ENCODE peak calls at places on chromosome 16, in four cellular contexts. F, R, K and P are unnamed samples.

GRCh38 chr16:491225-491919 is 36.1 kb upstream of the CAPN15 start:
- DNase-seq in F (no peak), R (no peak), K (no peak), P (no peak)

GRCh38 chr16:20385844-20386832 is 18.4 kb downstream of the PDILT start:
- DNase-seq in F (peak), R (peak), K (peak), P (peak)

GRCh38 chr16:69691980-69692911 is 34.1 kb downstream of the NQO1 start:
- DNase-seq in F (no peak), R (peak), K (no peak), P (no peak)

GRCh38 chr16:68362314-68362913 is 51.6 kb downstream of the PRMT7 start:
- DNase-seq in F (no peak), R (no peak), K (no peak), P (no peak)

GRCh38 chr16:55471448-55472097 is 7.4 kb upstream of the MMP2 start:
- DNase-seq in F (no peak), R (peak), K (no peak), P (no peak)

GRCh38 chr16:70630960-70631745 is 15.2 kb upstream of the IL34 start:
- DNase-seq in F (no peak), R (no peak), K (no peak), P (no peak)

GRCh38 chr16:508884-509736 is 18.4 kb upstream of the CAPN15 start:
- DNase-seq in F (no peak), R (no peak), K (no peak), P (no peak)

GRCh38 chr16:30472328-30472942 is at the start of gene ITGAL:
- DNase-seq in F (peak), R (no peak), K (peak), P (peak)

GRCh38 chr16:8760021-8760420 is 37.4 kb downstream of the TMEM186 start:
- DNase-seq in F (no peak), R (no peak), K (no peak), P (no peak)

GRCh38 chr16:8853611-8854010 is 15.2 kb downstream of the CARHSP1 start:
- DNase-seq in F (no peak), R (no peak), K (no peak), P (no peak)

GRCh38 chr16:73149329-73149728 is 101.4 kb upstream of the ZFHX3 start:
- DNase-seq in F (no peak), R (no peak), K (no peak), P (no peak)

GRCh38 chr16:5056347-5056746 is 9.4 kb downstream of the C16orf89 start:
- DNase-seq in F (no peak), R (peak), K (peak), P (no peak)

GRCh38 chr16:87101903-87102302 is 215.3 kb downstream of the C16orf95 start:
- DNase-seq in F (no peak), R (no peak), K (no peak), P (no peak)

GRCh38 chr16:80233097-80233835 is 307.5 kb upstream of the DYNLRB2 start:
- DNase-seq in F (no peak), R (no peak), K (no peak), P (no peak)

GRCh38 chr16:4053663-4054479 is 62.4 kb downstream of the ADCY9 start:
- DNase-seq in F (no peak), R (peak), K (peak), P (peak)

GRCh38 chr16:82229800-82230619 is 60.0 kb upstream of the MPHOSPH6 start:
- DNase-seq in F (peak), R (peak), K (peak), P (peak)

GRCh38 chr16:16022683-16023064 is 73.3 kb downstream of the ABCC1 start:
- DNase-seq in F (no peak), R (no peak), K (no peak), P (no peak)

GRCh38 chr16:35195864-35196216 is 1736.4 kb downstream of the TP53TG3F start:
- DNase-seq in F (no peak), R (no peak), K (no peak), P (no peak)

GRCh38 chr16:28905800-28906372 is 19.2 kb downstream of the RABEP2 start:
- DNase-seq in F (no peak), R (no peak), K (no peak), P (no peak)

GRCh38 chr16:30376508-30376907 is 1.9 kb downstream of the MYL11 start:
- DNase-seq in F (no peak), R (no peak), K (no peak), P (no peak)

GRCh38 chr16:46743232-46743719 is 4.9 kb downstream of the MYLK3 start:
- DNase-seq in F (no peak), R (peak), K (no peak), P (no peak)

GRCh38 chr16:4790871-4791270 is 2.7 kb upstream of the SEPTIN12 start:
- DNase-seq in F (no peak), R (no peak), K (no peak), P (no peak)

GRCh38 chr16:56424791-56425438 is 430 bp downstream of the AMFR start:
- DNase-seq in F (peak), R (no peak), K (no peak), P (peak)

GRCh38 chr16:64409762-64410161 is 712.1 kb downstream of the CDH11 start:
- DNase-seq in F (no peak), R (no peak), K (no peak), P (no peak)

GRCh38 chr16:71794943-71795342 is 13.7 kb downstream of the AP1G1 start:
- DNase-seq in F (no peak), R (no peak), K (no peak), P (no peak)

GRCh38 chr16:678858-679807 is 1.1 kb upstream of the STUB1 start:
- DNase-seq in F (no peak), R (peak), K (peak), P (peak)

GRCh38 chr16:86585821-86586611 is 7.7 kb downstream of the FOXL1 start:
- DNase-seq in F (no peak), R (peak), K (no peak), P (no peak)

GRCh38 chr16:71376465-71377157 is 18.1 kb downstream of the CALB2 start:
- DNase-seq in F (no peak), R (no peak), K (no peak), P (no peak)

GRCh38 chr16:3027983-3028715 is 4.3 kb downstream of the THOC6 start:
- DNase-seq in F (peak), R (peak), K (peak), P (peak)

GRCh38 chr16:73298562-73298961 is 250.6 kb upstream of the ZFHX3 start:
- DNase-seq in F (no peak), R (no peak), K (no peak), P (no peak)

GRCh38 chr16:31409433-31409832 is 16.3 kb downstream of the ITGAD start:
- DNase-seq in F (no peak), R (peak), K (no peak), P (no peak)

GRCh38 chr16:11613381-11614303 is 26.9 kb upstream of the LITAF start:
- DNase-seq in F (no peak), R (peak), K (peak), P (peak)

GRCh38 chr16:2829501-2830354 is at the start of gene ZG16B:
- DNase-seq in F (no peak), R (peak), K (peak), P (peak)

GRCh38 chr16:72073831-72074230 is 10.8 kb downstream of the HPR start:
- DNase-seq in F (no peak), R (no peak), K (peak), P (no peak)

GRCh38 chr16:31273676-31274075 is 13.9 kb downstream of the ITGAM start:
- DNase-seq in F (no peak), R (peak), K (no peak), P (no peak)

GRCh38 chr16:72915331-72915730 is 132.6 kb downstream of the ZFHX3 start:
- DNase-seq in F (no peak), R (no peak), K (no peak), P (no peak)

GRCh38 chr16:19008770-19009169 is 25.0 kb downstream of the TMC7 start:
- DNase-seq in F (no peak), R (peak), K (no peak), P (no peak)

GRCh38 chr16:1825864-1826690 is 548 bp downstream of the HAGH start:
- DNase-seq in F (no peak), R (no peak), K (peak), P (peak)

GRCh38 chr16:17520567-17520966 is 49.8 kb upstream of the XYLT1 start:
- DNase-seq in F (no peak), R (no peak), K (no peak), P (no peak)

GRCh38 chr16:2487517-2487842 is 12.6 kb downstream of the TBC1D24 start:
- DNase-seq in F (no peak), R (no peak), K (no peak), P (no peak)

GRCh38 chr16:61834082-61834481 is 202.2 kb downstream of the CDH8 start:
- DNase-seq in F (no peak), R (no peak), K (no peak), P (no peak)
- H3K27ac ChIP-seq in F (no peak), R (no peak), K (no peak), P (no peak)

DNA sequence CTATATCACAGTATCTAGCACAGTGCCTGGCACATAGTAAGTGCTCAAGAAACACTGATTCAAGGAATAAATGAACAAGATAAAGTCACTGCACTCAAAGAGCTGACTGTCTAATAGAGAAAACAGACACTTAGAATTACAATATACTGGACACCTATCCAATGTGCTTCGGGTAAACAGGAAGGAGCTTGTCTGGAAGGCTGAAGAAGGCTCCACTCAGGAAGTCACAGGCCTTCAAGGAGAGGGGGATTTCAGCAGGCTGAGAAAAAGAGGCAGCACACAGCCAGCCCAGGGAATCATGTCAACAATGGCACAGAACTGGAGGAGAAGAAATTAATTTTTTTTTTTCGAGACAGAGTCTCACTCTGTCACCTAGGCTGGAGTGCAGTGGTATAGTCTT is 9.7 kb upstream of the IL4R start:
- DNase-seq in F (no peak), R (no peak), K (no peak), P (no peak)
- H3K27ac ChIP-seq in F (no peak), R (no peak), K (no peak), P (no peak)

GRCh38 chr16:53081032-53081424 is 26.2 kb downstream of the CHD9 start:
- DNase-seq in F (no peak), R (no peak), K (no peak), P (no peak)
- H3K27ac ChIP-seq in F (no peak), R (peak), K (peak), P (no peak)

GRCh38 chr16:66382966-66383299 is 16.4 kb downstream of the CDH5 start:
- DNase-seq in F (no peak), R (peak), K (no peak), P (no peak)
- H3K27ac ChIP-seq in F (no peak), R (peak), K (no peak), P (no peak)

GRCh38 chr16:58021661-58022551 is 3.6 kb upstream of the MMP15 start:
- DNase-seq in F (no peak), R (peak), K (no peak), P (no peak)

GRCh38 chr16:58024347-58024672 is 1.2 kb upstream of the MMP15 start:
- DNase-seq in F (no peak), R (no peak), K (no peak), P (no peak)

GRCh38 chr16:58024673-58025350 is 742 bp upstream of the MMP15 start:
- DNase-seq in F (no peak), R (peak), K (peak), P (peak)

GRCh38 chr16:58020628-58021521 is 4.7 kb upstream of the MMP15 start:
- DNase-seq in F (peak), R (peak), K (peak), P (peak)

DNA sequence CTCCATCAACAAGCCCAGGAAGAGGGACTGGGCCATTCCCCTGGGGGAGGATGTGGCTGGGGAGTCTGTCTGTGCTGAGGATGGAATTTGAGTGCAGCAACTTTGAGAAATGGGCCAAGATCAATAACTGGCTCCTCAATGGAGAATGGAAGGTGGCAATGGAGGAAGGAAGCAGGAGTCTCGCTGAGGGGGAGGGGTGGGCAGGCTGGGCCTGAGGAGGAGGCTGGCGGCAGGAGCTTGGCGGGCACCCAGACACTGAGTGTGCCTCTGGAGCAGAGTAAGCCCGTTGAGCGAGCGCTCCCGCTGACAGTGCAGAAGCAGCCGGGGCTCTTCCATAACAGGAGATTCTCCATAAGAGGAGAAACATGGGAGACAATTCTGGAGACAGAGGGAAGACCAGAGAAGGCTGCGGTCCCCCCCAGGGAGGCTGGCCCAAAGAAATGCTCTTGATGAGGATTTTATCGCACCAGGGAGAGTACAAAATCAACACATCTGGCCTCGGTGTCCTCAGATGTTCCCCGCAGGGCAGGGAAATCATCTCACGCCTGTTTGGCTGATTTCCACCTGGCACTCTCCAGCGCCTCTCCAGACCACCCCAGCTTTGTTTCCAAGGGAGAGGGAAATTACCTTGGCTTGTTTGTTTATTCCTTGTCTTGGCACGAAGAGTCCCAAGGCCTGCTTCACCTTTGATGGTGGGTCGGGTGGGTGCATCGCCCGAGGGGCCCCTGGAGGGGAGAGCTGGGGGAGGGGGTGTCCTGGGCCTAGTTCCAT is 2.8 kb upstream of the MMP15 start:
- DNase-seq in F (no peak), R (peak), K (peak), P (peak)
- H3K27ac ChIP-seq in F (no peak), R (no peak), K (peak), P (no peak)

DNA sequence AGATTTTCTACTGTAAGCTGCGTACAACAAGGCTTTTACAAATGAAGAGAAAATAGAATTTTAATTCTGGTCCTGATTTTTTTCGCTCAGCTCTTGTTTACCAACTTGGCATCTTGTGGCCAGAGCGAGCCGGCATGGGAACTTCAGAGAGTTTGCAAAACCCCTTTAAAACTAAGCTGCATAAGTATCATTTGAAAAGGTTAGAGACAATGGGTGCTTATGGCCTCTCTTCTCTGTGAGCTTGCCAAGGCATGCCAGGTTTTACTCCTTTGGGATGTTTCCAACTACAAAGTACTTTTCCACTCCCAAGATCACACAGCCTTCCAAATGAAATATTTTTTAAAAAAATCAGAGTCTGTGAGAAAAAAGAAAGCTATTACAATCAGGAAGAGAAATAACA is 62.4 kb upstream of the FA2H start:
- DNase-seq in F (no peak), R (peak), K (no peak), P (no peak)
- H3K27ac ChIP-seq in F (no peak), R (no peak), K (no peak), P (no peak)

GRCh38 chr16:79184464-79184863 is 416.1 kb downstream of the MAF start:
- DNase-seq in F (no peak), R (no peak), K (no peak), P (no peak)
- H3K27ac ChIP-seq in F (no peak), R (no peak), K (no peak), P (no peak)

DNA sequence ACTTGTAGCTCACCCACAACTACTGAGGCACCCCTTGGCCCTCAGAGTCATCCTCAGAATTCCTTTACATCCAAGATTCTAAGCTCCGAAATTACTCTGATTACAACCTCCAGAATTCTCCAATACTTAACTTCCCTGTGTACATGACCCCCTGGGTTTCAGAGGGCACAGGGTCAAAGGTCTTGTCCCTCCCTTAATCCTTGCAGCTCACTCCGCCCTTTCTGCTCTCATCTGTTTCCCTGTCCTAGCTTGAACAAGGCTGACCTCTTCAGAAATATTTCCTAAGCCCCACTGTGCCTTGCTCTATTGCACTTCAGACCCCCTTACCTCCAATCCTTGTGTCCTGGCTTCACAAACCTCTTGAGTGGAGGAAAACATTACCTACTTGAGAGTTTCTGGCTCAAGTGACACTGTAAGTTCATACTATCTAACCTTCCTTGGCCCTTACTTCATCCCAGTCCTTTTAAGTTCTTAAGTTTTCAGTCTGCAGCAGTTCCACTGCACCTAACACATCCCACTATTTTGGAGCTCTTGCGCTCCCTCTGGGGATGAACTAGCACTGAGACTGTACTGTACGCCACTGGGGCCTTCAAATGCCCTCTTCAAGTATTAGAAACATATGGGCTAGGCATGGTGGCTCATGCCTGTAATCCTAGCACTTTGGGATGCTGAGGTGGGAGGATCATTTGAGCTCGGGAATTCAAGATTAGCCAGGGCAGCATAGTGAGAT is 6.2 kb downstream of the N4BP1 start:
- DNase-seq in F (no peak), R (no peak), K (no peak), P (no peak)
- H3K27ac ChIP-seq in F (no peak), R (no peak), K (peak), P (no peak)

GRCh38 chr16:50372611-50373344 is 4.0 kb upstream of the BRD7 start:
- DNase-seq in F (no peak), R (peak), K (no peak), P (no peak)

GRCh38 chr16:50371036-50371716 is 2.4 kb upstream of the BRD7 start:
- DNase-seq in F (no peak), R (no peak), K (no peak), P (no peak)

GRCh38 chr16:50371936-50372595 is 3.3 kb upstream of the BRD7 start:
- DNase-seq in F (no peak), R (no peak), K (no peak), P (no peak)

GRCh38 chr16:50373345-50373701 is 4.5 kb upstream of the BRD7 start:
- DNase-seq in F (no peak), R (no peak), K (no peak), P (no peak)

DNA sequence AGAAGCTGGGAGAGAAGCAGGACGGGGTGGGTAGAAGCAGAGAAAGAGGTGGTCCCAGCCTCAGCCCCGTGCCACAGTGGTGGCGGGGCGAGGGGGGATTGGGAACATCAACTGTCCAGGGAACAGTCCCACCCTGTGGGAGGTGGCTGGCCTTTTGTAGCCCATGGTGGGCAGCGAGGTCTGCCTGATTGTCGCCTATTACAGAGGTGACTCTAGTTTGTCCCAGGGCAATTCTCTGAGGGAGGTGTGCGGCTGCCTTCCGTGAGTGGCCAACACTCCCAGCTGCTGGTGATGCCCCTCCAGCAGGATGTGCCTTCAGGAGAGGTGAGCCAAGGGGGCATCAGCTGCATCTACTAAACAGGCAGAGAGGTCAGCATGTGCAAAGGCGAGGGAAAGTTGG is 5.0 kb upstream of the BRD7 start:
- DNase-seq in F (no peak), R (no peak), K (no peak), P (no peak)
- H3K27ac ChIP-seq in F (no peak), R (no peak), K (peak), P (no peak)

GRCh38 chr16:85562102-85562786 is 50.9 kb upstream of the GSE1 start:
- DNase-seq in F (no peak), R (no peak), K (no peak), P (no peak)
- H3K27ac ChIP-seq in F (no peak), R (no peak), K (peak), P (no peak)